ENCODE peak calls at places on chromosome 3, in eight cellular contexts. Y is heart left ventricle, A is substantia nigra, C is fibroblast of lung, V is psoas muscle, F is cardiac muscle cell, N is K562, L is SJSA1. P is an unnamed sample.

GRCh38 chr3:32395451-32395970 is 3.9 kb downstream of the CMTM7 start:
- DNase-seq in V (no peak), L (no peak), Y (no peak), N (no peak), A (no peak), C (no peak), F (peak; percentile 52), P (no peak)

GRCh38 chr3:123367467-123368154 is 81.3 kb downstream of the ADCY5 start:
- DNase-seq in L (no peak), C (no peak), N (no peak), Y (peak; percentile 9), V (no peak), A (no peak), F (no peak), P (no peak)

GRCh38 chr3:40642812-40643211 is 118.1 kb downstream of the ZNF621 start:
- DNase-seq in C (no peak), L (no peak), F (no peak), V (no peak), Y (no peak), A (no peak), N (no peak), P (no peak)

GRCh38 chr3:170499562-170500156 is 81.0 kb downstream of the CLDN11 start:
- DNase-seq in A (no peak), N (peak; percentile 27), V (peak; percentile 55), C (peak; percentile 84), F (peak; percentile 84), L (no peak), Y (no peak), P (peak; percentile 49)

GRCh38 chr3:112333386-112334334 is 704 bp downstream of the CD200 start:
- DNase-seq in V (no peak), L (no peak), N (no peak), Y (no peak), A (peak; percentile 2), F (peak; percentile 77), C (peak; percentile 48), P (no peak)

GRCh38 chr3:187019542-187020072 is 89.3 kb downstream of the ST6GAL1 start:
- DNase-seq in L (no peak), A (no peak), Y (no peak), V (no peak), F (no peak), C (no peak), N (peak; percentile 18), P (peak; percentile 18)

GRCh38 chr3:12267380-12268030 is 21.4 kb upstream of the PPARG start:
- DNase-seq in V (no peak), Y (no peak), F (no peak), A (no peak), N (no peak), C (no peak), L (no peak), P (no peak)

GRCh38 chr3:128845695-128846491 is 33.5 kb upstream of the ACAD9 start:
- DNase-seq in N (peak; percentile 92), A (peak; percentile 71), V (peak; percentile 96), Y (peak; percentile 92), C (peak; percentile 64), F (peak; percentile 83), L (peak; percentile 89), P (no peak)

GRCh38 chr3:69902386-69902785 is 97.1 kb upstream of the SAMMSON start:
- DNase-seq in Y (no peak), V (no peak), A (no peak), L (no peak), N (no peak), F (no peak), C (no peak), P (no peak)

GRCh38 chr3:127788436-127788835 is 33.9 kb downstream of the MGLL start:
- DNase-seq in A (no peak), N (no peak), F (no peak), V (peak; percentile 51), Y (no peak), L (no peak), C (no peak), P (no peak)

GRCh38 chr3:9247361-9248231 is 1.9 kb downstream of the SRGAP3 start:
- DNase-seq in C (no peak), Y (no peak), L (no peak), N (no peak), F (no peak), V (no peak), A (no peak), P (no peak)

GRCh38 chr3:39287216-39287858 is 7.5 kb upstream of the CX3CR1 start:
- DNase-seq in F (no peak), A (no peak), Y (no peak), N (peak; percentile 39), C (no peak), V (peak; percentile 67), L (no peak), P (no peak)

DNA sequence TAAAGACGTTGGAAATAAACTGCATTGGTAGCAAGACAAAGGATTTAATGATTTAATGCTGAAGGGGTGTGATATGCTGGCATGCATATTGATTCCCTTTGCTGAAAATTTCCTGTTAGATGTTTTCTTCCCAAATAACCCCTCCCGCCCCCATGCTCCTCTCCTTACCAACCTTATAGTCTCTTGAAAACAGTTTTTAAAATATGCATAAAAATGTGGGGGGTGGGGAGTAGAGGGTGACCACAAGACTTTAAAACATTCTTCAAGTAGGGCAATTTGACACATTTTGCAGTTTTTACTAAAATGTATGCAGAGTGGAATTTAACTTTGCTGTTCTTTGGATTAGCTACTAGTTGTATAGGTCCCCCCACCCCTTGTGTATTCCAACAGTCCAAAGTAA is 887 bp downstream of the RARB start:
- DNase-seq in V (no peak), F (peak; percentile 26), Y (no peak), A (no peak), C (no peak), N (no peak), L (no peak), P (no peak)
- H3K27ac ChIP-seq in V (peak overlapping the region; percentile 86), F (peak overlapping the region; percentile 99), Y (peak overlapping the region; percentile 92), A (peak overlapping the region; percentile 27), C (peak overlapping the region; percentile 88), N (no peak overlapping the region), L (peak overlapping the region; percentile 84), P (no peak overlapping the region)

GRCh38 chr3:155946178-155946577 is 75.7 kb downstream of the GMPS start:
- DNase-seq in A (no peak), F (peak; percentile 84), L (no peak), N (no peak), V (no peak), Y (no peak), C (peak; percentile 84), P (peak; percentile 11)
- H3K27ac ChIP-seq in A (no peak overlapping the region), F (no peak overlapping the region), L (no peak overlapping the region), N (no peak overlapping the region), V (no peak overlapping the region), Y (no peak overlapping the region), C (peak overlapping the region; percentile 58), P (no peak overlapping the region)

GRCh38 chr3:172177803-172178316 is 138.5 kb downstream of the FNDC3B start:
- DNase-seq in Y (no peak), F (no peak), N (no peak), A (no peak), V (no peak), L (no peak), C (no peak), P (no peak)

GRCh38 chr3:172175254-172175599 is 135.8 kb downstream of the FNDC3B start:
- DNase-seq in F (no peak), L (no peak), C (no peak), Y (no peak), A (no peak), V (no peak), N (no peak), P (no peak)

GRCh38 chr3:172176385-172176784 is 137.0 kb downstream of the FNDC3B start:
- DNase-seq in F (no peak), C (no peak), Y (no peak), L (no peak), V (no peak), N (no peak), A (no peak), P (no peak)

GRCh38 chr3:172174396-172175253 is 135.2 kb downstream of the FNDC3B start:
- DNase-seq in C (peak; percentile 49), Y (no peak), L (no peak), A (no peak), F (no peak), V (no peak), N (no peak), P (peak; percentile 60)

DNA sequence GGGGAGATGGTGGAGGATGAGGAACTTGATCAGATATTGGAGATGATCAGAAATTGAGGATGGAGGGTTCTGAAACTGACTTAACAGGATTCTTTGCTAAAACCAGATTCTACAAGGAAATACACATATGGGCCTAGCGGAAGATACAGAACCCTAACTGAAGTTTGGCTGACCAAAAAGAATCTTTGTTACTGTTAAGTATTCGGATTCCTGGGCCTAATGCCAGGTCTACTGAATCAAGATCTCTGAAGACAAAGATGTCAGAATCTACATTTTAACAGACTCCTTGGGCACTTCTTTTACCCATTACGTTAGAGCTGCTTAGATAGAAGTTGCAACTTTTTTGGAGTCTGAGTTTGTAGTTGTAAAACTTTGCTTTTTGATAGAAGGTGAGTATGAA is 137.7 kb downstream of the FNDC3B start:
- DNase-seq in L (no peak), Y (no peak), F (peak; percentile 85), N (no peak), V (no peak), A (no peak), C (peak; percentile 69), P (no peak)
- H3K27ac ChIP-seq in L (no peak overlapping the region), Y (peak overlapping the region; percentile 20), F (no peak overlapping the region), N (no peak overlapping the region), V (no peak overlapping the region), A (no peak overlapping the region), C (no peak overlapping the region), P (no peak overlapping the region)

GRCh38 chr3:193605876-193606275 is 12.9 kb downstream of the OPA1 start:
- DNase-seq in F (peak; percentile 79), C (peak; percentile 68), L (peak; percentile 53), Y (peak; percentile 34), V (no peak), A (no peak), N (peak; percentile 59), P (peak; percentile 66)
- H3K27ac ChIP-seq in F (no peak overlapping the region), C (no peak overlapping the region), L (no peak overlapping the region), Y (no peak overlapping the region), V (no peak overlapping the region), A (no peak overlapping the region), N (no peak overlapping the region), P (no peak overlapping the region)

GRCh38 chr3:71238267-71238985 is 345.1 kb downstream of the FOXP1 start:
- DNase-seq in Y (no peak), F (no peak), L (no peak), V (no peak), N (no peak), C (no peak), A (no peak), P (no peak)
- H3K27ac ChIP-seq in Y (peak overlapping the region; percentile 81), F (peak overlapping the region; percentile 63), L (no peak overlapping the region), V (no peak overlapping the region), N (no peak overlapping the region), C (no peak overlapping the region), A (no peak overlapping the region), P (no peak overlapping the region)

GRCh38 chr3:5047764-5048163 is 68.5 kb downstream of the BHLHE40 start:
- DNase-seq in V (no peak), A (no peak), L (no peak), C (no peak), F (no peak), Y (no peak), N (no peak), P (no peak)
- H3K27ac ChIP-seq in V (no peak overlapping the region), A (no peak overlapping the region), L (no peak overlapping the region), C (no peak overlapping the region), F (no peak overlapping the region), Y (no peak overlapping the region), N (no peak overlapping the region), P (no peak overlapping the region)

GRCh38 chr3:189042832-189043231 is 128.9 kb upstream of the TPRG1 start:
- DNase-seq in Y (no peak), F (no peak), N (no peak), A (no peak), L (no peak), V (no peak), C (no peak), P (peak; percentile 1)
- H3K27ac ChIP-seq in Y (no peak overlapping the region), F (no peak overlapping the region), N (no peak overlapping the region), A (no peak overlapping the region), L (no peak overlapping the region), V (no peak overlapping the region), C (no peak overlapping the region), P (no peak overlapping the region)

GRCh38 chr3:13825317-13825590 is 54.6 kb downstream of the WNT7A start:
- DNase-seq in V (no peak), A (no peak), F (no peak), C (no peak), L (no peak), Y (no peak), N (no peak), P (no peak)
- H3K27ac ChIP-seq in V (no peak overlapping the region), A (no peak overlapping the region), F (no peak overlapping the region), C (no peak overlapping the region), L (no peak overlapping the region), Y (no peak overlapping the region), N (no peak overlapping the region), P (no peak overlapping the region)

P was measured in SJCRH30.